ENCODE peak calls at places on chromosomes 1 and 21, in seven cellular contexts. One of them, this sample, is unnamed.

GRCh38 chr21:34609244-34609950 is 5.5 kb downstream of the RCAN1 start:
- DNase-seq in H9: no peak
- DNase-seq in H1: no peak
- DNase-seq in neuronal stem cell: no peak
- DNase-seq in IMR-90: no peak
- DNase-seq in mesendoderm: no peak
- DNase-seq in mesenchymal stem cell: no peak
- DNase-seq in this sample: no peak

GRCh38 chr21:37658994-37659458 is 257.2 kb downstream of the KCNJ6 start:
- DNase-seq in mesenchymal stem cell: peak; percentile 74
- DNase-seq in neuronal stem cell: no peak
- DNase-seq in IMR-90: peak; percentile 72
- DNase-seq in H1: no peak
- DNase-seq in H9: no peak
- DNase-seq in mesendoderm: peak; percentile 33
- DNase-seq in this sample: peak; percentile 53

GRCh38 chr1:234242091-234242490 is 131.2 kb upstream of the COA6 start:
- DNase-seq in IMR-90: no peak
- DNase-seq in neuronal stem cell: no peak
- DNase-seq in H1: no peak
- DNase-seq in mesendoderm: no peak
- DNase-seq in H9: peak; percentile 5
- DNase-seq in mesenchymal stem cell: no peak
- DNase-seq in this sample: no peak

GRCh38 chr1:116402333-116402732 is 29.3 kb downstream of the ATP1A1 start:
- DNase-seq in mesenchymal stem cell: no peak
- DNase-seq in mesendoderm: no peak
- DNase-seq in IMR-90: no peak
- DNase-seq in neuronal stem cell: no peak
- DNase-seq in H1: no peak
- DNase-seq in H9: no peak
- DNase-seq in this sample: no peak

GRCh38 chr1:3530086-3530930 is 75.8 kb downstream of the ARHGEF16 start:
- DNase-seq in mesendoderm: peak; percentile 48
- DNase-seq in neuronal stem cell: no peak
- DNase-seq in H9: peak; percentile 54
- DNase-seq in mesenchymal stem cell: no peak
- DNase-seq in IMR-90: no peak
- DNase-seq in H1: peak; percentile 62
- DNase-seq in this sample: no peak

GRCh38 chr1:205046870-205047269 is 3.9 kb downstream of the CNTN2 start:
- DNase-seq in mesendoderm: no peak
- DNase-seq in IMR-90: no peak
- DNase-seq in H9: no peak
- DNase-seq in neuronal stem cell: no peak
- DNase-seq in H1: no peak
- DNase-seq in mesenchymal stem cell: no peak
- DNase-seq in this sample: no peak

GRCh38 chr1:199728345-199728744 is 299.2 kb upstream of the NR5A2 start:
- DNase-seq in IMR-90: no peak
- DNase-seq in mesenchymal stem cell: no peak
- DNase-seq in neuronal stem cell: no peak
- DNase-seq in H1: no peak
- DNase-seq in mesendoderm: no peak
- DNase-seq in H9: no peak
- DNase-seq in this sample: no peak

GRCh38 chr1:212457740-212458338 is 25.1 kb downstream of the NENF start:
- DNase-seq in mesenchymal stem cell: peak; percentile 29
- DNase-seq in neuronal stem cell: peak; percentile 64
- DNase-seq in mesendoderm: peak; percentile 86
- DNase-seq in H9: peak; percentile 86
- DNase-seq in H1: peak; percentile 92
- DNase-seq in IMR-90: peak; percentile 37
- DNase-seq in this sample: peak; percentile 84

GRCh38 chr1:150557813-150558212 is 8.6 kb downstream of the ADAMTSL4 start:
- DNase-seq in IMR-90: no peak
- DNase-seq in H9: peak; percentile 25
- DNase-seq in H1: no peak
- DNase-seq in mesenchymal stem cell: peak; percentile 3
- DNase-seq in mesendoderm: no peak
- DNase-seq in neuronal stem cell: no peak
- DNase-seq in this sample: peak; percentile 36

GRCh38 chr1:3053366-3053980 is 15.5 kb upstream of the PRDM16 start:
- DNase-seq in H9: peak; percentile 7
- DNase-seq in mesendoderm: no peak
- DNase-seq in IMR-90: no peak
- DNase-seq in H1: no peak
- DNase-seq in mesenchymal stem cell: no peak
- DNase-seq in neuronal stem cell: no peak
- DNase-seq in this sample: no peak

GRCh38 chr21:44847261-44848056 is 26.0 kb downstream of the PTTG1IP start:
- DNase-seq in IMR-90: no peak
- DNase-seq in H1: no peak
- DNase-seq in mesenchymal stem cell: no peak
- DNase-seq in neuronal stem cell: no peak
- DNase-seq in H9: no peak
- DNase-seq in mesendoderm: no peak
- DNase-seq in this sample: no peak

GRCh38 chr1:33121728-33122127 is 40.8 kb downstream of the AZIN2 start:
- DNase-seq in H1: peak; percentile 11
- DNase-seq in neuronal stem cell: no peak
- DNase-seq in IMR-90: no peak
- DNase-seq in H9: no peak
- DNase-seq in mesendoderm: no peak
- DNase-seq in mesenchymal stem cell: no peak
- DNase-seq in this sample: no peak

GRCh38 chr21:45404726-45405270 is at the start of gene COL18A1:
- DNase-seq in mesenchymal stem cell: peak; percentile 64
- DNase-seq in neuronal stem cell: peak; percentile 57
- DNase-seq in H9: peak; percentile 84
- DNase-seq in IMR-90: peak; percentile 42
- DNase-seq in H1: peak; percentile 86
- DNase-seq in mesendoderm: peak; percentile 73
- DNase-seq in this sample: no peak

GRCh38 chr1:26161408-26162219 is 2.7 kb downstream of the FAM110D start:
- DNase-seq in H9: no peak
- DNase-seq in mesenchymal stem cell: peak; percentile 71
- DNase-seq in H1: peak; percentile 84
- DNase-seq in neuronal stem cell: no peak
- DNase-seq in IMR-90: peak; percentile 31
- DNase-seq in mesendoderm: peak; percentile 77
- DNase-seq in this sample: peak; percentile 28

GRCh38 chr1:177969825-177970371 is at the start of gene SEC16B:
- DNase-seq in H9: no peak
- DNase-seq in H1: no peak
- DNase-seq in neuronal stem cell: no peak
- DNase-seq in IMR-90: no peak
- DNase-seq in mesenchymal stem cell: no peak
- DNase-seq in mesendoderm: no peak
- DNase-seq in this sample: no peak

GRCh38 chr1:98963359-98963758 is 41.3 kb downstream of the PLPPR5 start:
- DNase-seq in H9: no peak
- DNase-seq in H1: no peak
- DNase-seq in mesenchymal stem cell: peak; percentile 37
- DNase-seq in mesendoderm: no peak
- DNase-seq in IMR-90: peak; percentile 63
- DNase-seq in neuronal stem cell: no peak
- DNase-seq in this sample: peak; percentile 70

GRCh38 chr1:165927169-165927568 is 99.8 kb downstream of the UCK2 start:
- DNase-seq in mesendoderm: no peak
- DNase-seq in neuronal stem cell: no peak
- DNase-seq in IMR-90: no peak
- DNase-seq in H9: no peak
- DNase-seq in H1: no peak
- DNase-seq in mesenchymal stem cell: no peak
- DNase-seq in this sample: no peak

GRCh38 chr1:43541721-43542401 is 11.2 kb downstream of the PTPRF start:
- DNase-seq in mesendoderm: no peak
- DNase-seq in H9: no peak
- DNase-seq in IMR-90: no peak
- DNase-seq in H1: no peak
- DNase-seq in mesenchymal stem cell: no peak
- DNase-seq in neuronal stem cell: no peak
- DNase-seq in this sample: no peak

GRCh38 chr1:98903261-98903660 is 101.4 kb downstream of the PLPPR5 start:
- DNase-seq in neuronal stem cell: no peak
- DNase-seq in H9: no peak
- DNase-seq in IMR-90: peak; percentile 88
- DNase-seq in H1: no peak
- DNase-seq in mesenchymal stem cell: peak; percentile 2
- DNase-seq in mesendoderm: no peak
- DNase-seq in this sample: no peak

GRCh38 chr1:159181328-159182024 is 10.1 kb downstream of the CADM3 start:
- DNase-seq in H1: no peak
- DNase-seq in neuronal stem cell: no peak
- DNase-seq in mesenchymal stem cell: no peak
- DNase-seq in IMR-90: no peak
- DNase-seq in mesendoderm: peak; percentile 19
- DNase-seq in H9: no peak
- DNase-seq in this sample: no peak
- H4K8ac ChIP-seq in H1: no peak overlapping the region
- H4K8ac ChIP-seq in neuronal stem cell: no peak overlapping the region
- H4K8ac ChIP-seq in mesenchymal stem cell: no peak overlapping the region
- H4K8ac ChIP-seq in IMR-90: no peak overlapping the region
- H4K8ac ChIP-seq in mesendoderm: no peak overlapping the region
- H4K8ac ChIP-seq in H9: no peak overlapping the region
- H4K8ac ChIP-seq in this sample: no peak overlapping the region

DNA sequence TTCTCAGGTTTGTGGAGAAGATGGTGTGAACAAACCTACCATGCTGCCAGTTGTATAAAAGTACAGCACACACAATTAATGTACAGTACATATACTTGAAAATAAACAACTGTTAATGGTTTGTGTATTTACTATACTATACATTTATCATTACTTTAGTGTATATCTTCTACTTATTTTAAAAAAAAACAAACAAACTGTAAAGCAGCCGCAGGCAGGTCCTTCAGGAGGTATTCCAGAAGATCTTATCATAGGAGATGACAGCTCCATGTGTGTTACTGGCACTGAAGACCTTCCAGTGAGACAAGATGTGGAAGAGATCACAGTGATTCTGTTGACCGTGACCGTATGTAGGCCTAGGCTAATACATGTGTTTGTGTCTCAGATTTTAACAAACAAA is 155.7 kb downstream of the COP1 start:
- DNase-seq in neuronal stem cell: no peak
- DNase-seq in mesendoderm: no peak
- DNase-seq in H9: no peak
- DNase-seq in mesenchymal stem cell: no peak
- DNase-seq in IMR-90: no peak
- DNase-seq in H1: no peak
- DNase-seq in this sample: no peak
- H4K8ac ChIP-seq in neuronal stem cell: no peak overlapping the region
- H4K8ac ChIP-seq in mesendoderm: no peak overlapping the region
- H4K8ac ChIP-seq in H9: no peak overlapping the region
- H4K8ac ChIP-seq in mesenchymal stem cell: no peak overlapping the region
- H4K8ac ChIP-seq in IMR-90: no peak overlapping the region
- H4K8ac ChIP-seq in H1: no peak overlapping the region
- H4K8ac ChIP-seq in this sample: no peak overlapping the region

GRCh38 chr1:196255762-196256161 is 352.5 kb downstream of the KCNT2 start:
- DNase-seq in mesenchymal stem cell: no peak
- DNase-seq in mesendoderm: no peak
- DNase-seq in H9: no peak
- DNase-seq in neuronal stem cell: no peak
- DNase-seq in IMR-90: no peak
- DNase-seq in H1: no peak
- DNase-seq in this sample: no peak

GRCh38 chr1:196260267-196260666 is 348.0 kb downstream of the KCNT2 start:
- DNase-seq in mesendoderm: no peak
- DNase-seq in IMR-90: no peak
- DNase-seq in neuronal stem cell: no peak
- DNase-seq in H1: no peak
- DNase-seq in H9: no peak
- DNase-seq in mesenchymal stem cell: no peak
- DNase-seq in this sample: no peak

DNA sequence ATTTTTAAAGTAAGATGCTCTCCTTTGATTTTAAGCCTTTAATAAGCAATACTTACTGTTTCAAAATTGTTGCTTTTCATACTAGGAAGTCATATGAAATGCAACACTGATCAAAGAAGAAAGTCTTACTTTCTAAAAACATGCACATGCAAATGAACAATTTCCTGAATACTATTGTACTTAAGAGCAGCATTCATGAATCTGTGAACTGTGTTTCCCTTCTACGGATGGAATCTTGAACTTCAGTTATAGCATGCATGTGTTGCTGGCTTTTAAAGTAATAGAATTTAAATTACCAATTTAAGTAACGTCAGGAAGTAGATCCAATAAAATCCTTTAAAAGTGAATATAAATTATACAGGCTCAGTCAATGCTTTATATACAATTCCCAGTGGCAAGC is 348.9 kb downstream of the KCNT2 start:
- DNase-seq in H9: no peak
- DNase-seq in mesenchymal stem cell: no peak
- DNase-seq in IMR-90: no peak
- DNase-seq in H1: no peak
- DNase-seq in neuronal stem cell: no peak
- DNase-seq in mesendoderm: no peak
- DNase-seq in this sample: no peak
- H4K8ac ChIP-seq in H9: no peak overlapping the region
- H4K8ac ChIP-seq in mesenchymal stem cell: no peak overlapping the region
- H4K8ac ChIP-seq in IMR-90: no peak overlapping the region
- H4K8ac ChIP-seq in H1: no peak overlapping the region
- H4K8ac ChIP-seq in neuronal stem cell: no peak overlapping the region
- H4K8ac ChIP-seq in mesendoderm: no peak overlapping the region
- H4K8ac ChIP-seq in this sample: no peak overlapping the region

GRCh38 chr21:15874610-15875009 is 144.8 kb downstream of the USP25 start:
- DNase-seq in H1: no peak
- DNase-seq in H9: no peak
- DNase-seq in IMR-90: peak; percentile 55
- DNase-seq in mesenchymal stem cell: peak; percentile 41
- DNase-seq in neuronal stem cell: no peak
- DNase-seq in mesendoderm: no peak
- DNase-seq in this sample: no peak
- H4K8ac ChIP-seq in H1: no peak overlapping the region
- H4K8ac ChIP-seq in H9: no peak overlapping the region
- H4K8ac ChIP-seq in IMR-90: no peak overlapping the region
- H4K8ac ChIP-seq in mesenchymal stem cell: no peak overlapping the region
- H4K8ac ChIP-seq in neuronal stem cell: no peak overlapping the region
- H4K8ac ChIP-seq in mesendoderm: no peak overlapping the region
- H4K8ac ChIP-seq in this sample: no peak overlapping the region